ENCODE peak calls at places on chromosomes 12 and 14, in nine cellular contexts. F is Right ventricle myocardium superior; I is Panc1; V is NCI-H774; G is non-pigmented ciliary epithelial cell; P is NCI-H2081; J is posterior vena cava; H is stimulated activated CD4-positive, alpha-beta T cell treated with anti-CD3 and anti-CD28 coated beads, Interleukin-15, amount 100 ng/mL, for 24 hours; B is pancreas. W is an unnamed sample.

GRCh38 chr12:19946549-19946948 is 421.8 kb upstream of the PDE3A start:
- DNase-seq in F (no peak), I (peak; percentile 5), V (no peak), G (peak; percentile 96), P (no peak), J (no peak), H (no peak), B (no peak), W (peak; percentile 81)

GRCh38 chr14:89616425-89617141 is 199.6 kb upstream of the FOXN3 start:
- DNase-seq in F (no peak), I (no peak), V (no peak), G (no peak), P (no peak), J (no peak), H (peak; percentile 51), B (no peak), W (no peak)

GRCh38 chr12:69161835-69162234 is 77.5 kb upstream of the CPSF6 start:
- DNase-seq in F (no peak), I (no peak), V (peak; percentile 68), G (no peak), P (peak; percentile 19), J (no peak), H (peak; percentile 65), B (no peak), W (no peak)

GRCh38 chr12:79370021-79370420 is 320.7 kb downstream of the PAWR start:
- DNase-seq in F (no peak), I (no peak), V (no peak), G (no peak), P (no peak), J (no peak), H (no peak), B (no peak), W (no peak)

GRCh38 chr12:48736456-48736855 is 19.9 kb upstream of the CCNT1 start:
- DNase-seq in F (no peak), I (no peak), V (no peak), G (no peak), P (no peak), J (no peak), H (no peak), B (no peak), W (no peak)

GRCh38 chr14:68607852-68608232 is 185.0 kb downstream of the ZFP36L1 start:
- DNase-seq in F (no peak), I (no peak), V (no peak), G (no peak), P (no peak), J (no peak), H (no peak), B (no peak), W (no peak)

GRCh38 chr12:114656906-114657596 is 26.9 kb downstream of the TBX3 start:
- DNase-seq in F (no peak), I (no peak), V (peak; percentile 88), G (no peak), P (no peak), J (no peak), H (no peak), B (no peak), W (no peak)

GRCh38 chr14:31692376-31692781 is 131.2 kb downstream of the NUBPL start:
- DNase-seq in F (no peak), I (no peak), V (peak; percentile 37), G (no peak), P (peak; percentile 51), J (no peak), H (no peak), B (no peak), W (no peak)

GRCh38 chr12:55142896-55143870 is 17.0 kb downstream of the OR9K2 start:
- DNase-seq in F (no peak), I (peak; percentile 25), V (peak; percentile 72), G (peak; percentile 3), P (peak; percentile 53), J (no peak), H (peak; percentile 65), B (peak; percentile 30), W (peak; percentile 15)

GRCh38 chr12:50600364-50600763 is 95.6 kb downstream of the DIP2B start:
- DNase-seq in F (no peak), I (no peak), V (no peak), G (no peak), P (no peak), J (no peak), H (no peak), B (no peak), W (no peak)

GRCh38 chr12:89474615-89475014 is 50.0 kb downstream of the GALNT4 start:
- DNase-seq in F (no peak), I (no peak), V (no peak), G (no peak), P (no peak), J (no peak), H (no peak), B (no peak), W (no peak)

GRCh38 chr12:124720687-124721500 is 142.8 kb downstream of the SCARB1 start:
- DNase-seq in F (peak; percentile 76), I (no peak), V (peak; percentile 75), G (no peak), P (peak; percentile 94), J (no peak), H (no peak), B (peak; percentile 59), W (no peak)

GRCh38 chr12:42144174-42144423 is 575 bp downstream of the GXYLT1 start:
- DNase-seq in F (no peak), I (no peak), V (no peak), G (no peak), P (no peak), J (no peak), H (no peak), B (no peak), W (no peak)

GRCh38 chr14:89093083-89093482 is 268.6 kb downstream of the TTC8 start:
- DNase-seq in F (no peak), I (no peak), V (no peak), G (no peak), P (no peak), J (no peak), H (no peak), B (no peak), W (no peak)

GRCh38 chr12:107564946-107565345 is 120.7 kb upstream of the PWP1 start:
- DNase-seq in F (no peak), I (no peak), V (peak; percentile 64), G (no peak), P (peak; percentile 59), J (no peak), H (no peak), B (no peak), W (no peak)